ENCODE peak calls at places on chromosomes 7 and 10, in nine cellular contexts. W, K, X, R, Y, N, C, G and F are unnamed samples.

GRCh38 chr10:72297281-72297967 is 23.7 kb downstream of the DDIT4 start:
- DNase-seq in W (no peak), K (peak; percentile 99), X (peak; percentile 93), R (peak; percentile 95), Y (peak; percentile 99), N (no peak), C (peak; percentile 57), G (no peak), F (no peak)

GRCh38 chr7:137953692-137954470 is 48.0 kb downstream of the CREB3L2 start:
- DNase-seq in W (no peak), K (peak; percentile 83), X (no peak), R (peak; percentile 53), Y (peak; percentile 89), N (no peak), C (peak; percentile 79), G (no peak), F (no peak)

GRCh38 chr10:49471532-49471931 is 67.4 kb downstream of the ERCC6 start:
- DNase-seq in W (no peak), K (no peak), X (no peak), R (no peak), Y (no peak), N (no peak), C (no peak), G (no peak), F (no peak)

GRCh38 chr10:58209669-58210068 is 58.0 kb downstream of the IPMK start:
- DNase-seq in W (no peak), K (peak; percentile 10), X (no peak), R (no peak), Y (peak; percentile 49), N (peak; percentile 3), C (no peak), G (no peak), F (no peak)

GRCh38 chr7:148615085-148615750 is 24.7 kb downstream of the C7orf33 start:
- DNase-seq in W (no peak), K (no peak), X (no peak), R (no peak), Y (no peak), N (no peak), C (no peak), G (no peak), F (no peak)

GRCh38 chr10:95445837-95446347 is 115.3 kb downstream of the SORBS1 start:
- DNase-seq in W (no peak), K (peak; percentile 84), X (peak; percentile 86), R (peak; percentile 82), Y (peak; percentile 77), N (peak; percentile 70), C (peak; percentile 71), G (peak; percentile 23), F (no peak)

GRCh38 chr7:64308019-64308275 is 5.8 kb upstream of the ZNF736 start:
- DNase-seq in W (no peak), K (no peak), X (no peak), R (no peak), Y (no peak), N (no peak), C (no peak), G (no peak), F (peak; percentile 13)

GRCh38 chr7:101884671-101885596 is 67.5 kb downstream of the CUX1 start:
- DNase-seq in W (no peak), K (no peak), X (no peak), R (no peak), Y (no peak), N (no peak), C (no peak), G (no peak), F (no peak)

GRCh38 chr7:124720195-124720594 is 45.4 kb downstream of the GPR37 start:
- DNase-seq in W (no peak), K (no peak), X (no peak), R (peak; percentile 64), Y (peak; percentile 82), N (no peak), C (no peak), G (no peak), F (no peak)

GRCh38 chr10:113219446-113219845 is 269.4 kb downstream of the TCF7L2 start:
- DNase-seq in W (no peak), K (no peak), X (no peak), R (no peak), Y (no peak), N (no peak), C (no peak), G (no peak), F (no peak)

GRCh38 chr10:113221756-113222168 is 271.7 kb downstream of the TCF7L2 start:
- DNase-seq in W (no peak), K (no peak), X (no peak), R (peak; percentile 7), Y (peak; percentile 20), N (no peak), C (peak; percentile 41), G (no peak), F (no peak)

GRCh38 chr10:113214331-113214730 is 264.3 kb downstream of the TCF7L2 start:
- DNase-seq in W (no peak), K (no peak), X (no peak), R (no peak), Y (no peak), N (no peak), C (no peak), G (no peak), F (no peak)

GRCh38 chr10:113213041-113213440 is 263.0 kb downstream of the TCF7L2 start:
- DNase-seq in W (no peak), K (no peak), X (no peak), R (no peak), Y (no peak), N (no peak), C (no peak), G (no peak), F (no peak)

DNA sequence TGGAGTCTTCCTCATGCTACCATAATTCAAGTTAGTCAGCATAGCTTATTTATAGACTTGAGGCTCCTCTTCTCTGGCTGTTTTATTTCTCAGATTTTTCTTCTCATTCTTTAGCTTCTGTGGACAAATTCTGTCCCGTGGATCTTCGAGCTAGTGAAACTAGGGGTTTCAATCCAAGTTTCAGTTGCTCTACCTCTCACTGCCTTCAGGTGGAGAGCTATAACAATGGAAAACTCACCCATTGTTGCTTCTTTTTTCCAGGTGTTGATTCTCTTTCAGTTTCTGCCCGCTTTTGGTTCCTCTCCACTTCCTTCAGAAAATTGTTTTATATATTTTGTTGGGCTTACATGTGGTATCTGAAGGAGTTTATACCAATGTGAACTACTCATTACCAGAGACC is 266.0 kb downstream of the TCF7L2 start:
- DNase-seq in W (no peak), K (no peak), X (no peak), R (peak; percentile 14), Y (no peak), N (no peak), C (no peak), G (no peak), F (no peak)
- TF ChIP-seq CTCF in W (peak; percentile 31), K (no peak), X (no peak), R (no peak), Y (peak; percentile 42), N (no peak), C (peak; percentile 24), G (peak; percentile 35), F (no peak)

GRCh38 chr10:13518076-13518692 is 10.6 kb downstream of the BEND7 start:
- DNase-seq in W (no peak), K (peak; percentile 36), X (no peak), R (no peak), Y (peak; percentile 45), N (peak; percentile 34), C (peak; percentile 56), G (no peak), F (no peak)
- TF ChIP-seq CTCF in W (peak; percentile 55), K (peak; percentile 64), X (peak; percentile 39), R (no peak), Y (peak; percentile 73), N (peak; percentile 68), C (peak; percentile 53), G (peak; percentile 55), F (peak; percentile 67)

GRCh38 chr7:676246-676971 is 50.1 kb upstream of the DNAAF5 start:
- DNase-seq in W (no peak), K (no peak), X (peak; percentile 46), R (no peak), Y (no peak), N (no peak), C (no peak), G (no peak), F (no peak)

GRCh38 chr7:680411-681127 is 45.9 kb upstream of the DNAAF5 start:
- DNase-seq in W (no peak), K (no peak), X (peak; percentile 56), R (no peak), Y (no peak), N (no peak), C (no peak), G (no peak), F (no peak)

GRCh38 chr7:673681-674453 is 52.6 kb upstream of the DNAAF5 start:
- DNase-seq in W (no peak), K (no peak), X (peak; percentile 45), R (no peak), Y (no peak), N (no peak), C (no peak), G (no peak), F (no peak)

GRCh38 chr7:674454-675410 is 51.8 kb upstream of the DNAAF5 start:
- DNase-seq in W (no peak), K (peak; percentile 64), X (peak; percentile 93), R (no peak), Y (no peak), N (no peak), C (no peak), G (no peak), F (no peak)

DNA sequence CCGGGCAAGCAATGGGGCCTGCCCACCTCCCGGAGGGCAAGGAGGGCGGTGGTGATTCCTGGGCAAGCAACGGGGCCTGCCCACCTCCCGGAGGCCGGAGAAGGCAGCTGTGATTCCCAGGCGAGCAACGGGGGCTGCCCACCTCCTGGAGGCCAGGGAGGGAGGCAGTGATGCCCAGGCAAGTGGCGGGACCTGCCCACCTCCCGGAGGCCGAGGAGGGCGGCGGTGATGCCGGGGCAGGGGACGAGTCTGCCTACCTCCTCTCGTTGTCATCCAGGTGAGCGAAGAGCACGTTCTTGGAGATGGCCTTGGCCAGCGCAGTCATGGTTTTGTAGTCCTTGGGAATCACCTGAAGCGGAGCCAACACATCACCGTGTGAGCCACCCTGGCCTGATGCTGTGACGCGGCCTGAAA is 49.5 kb upstream of the DNAAF5 start:
- DNase-seq in W (no peak), K (no peak), X (peak; percentile 57), R (no peak), Y (no peak), N (no peak), C (no peak), G (no peak), F (no peak)
- TF ChIP-seq CTCF in W (no peak), K (no peak), X (no peak), R (no peak), Y (no peak), N (no peak), C (no peak), G (no peak), F (no peak)

DNA sequence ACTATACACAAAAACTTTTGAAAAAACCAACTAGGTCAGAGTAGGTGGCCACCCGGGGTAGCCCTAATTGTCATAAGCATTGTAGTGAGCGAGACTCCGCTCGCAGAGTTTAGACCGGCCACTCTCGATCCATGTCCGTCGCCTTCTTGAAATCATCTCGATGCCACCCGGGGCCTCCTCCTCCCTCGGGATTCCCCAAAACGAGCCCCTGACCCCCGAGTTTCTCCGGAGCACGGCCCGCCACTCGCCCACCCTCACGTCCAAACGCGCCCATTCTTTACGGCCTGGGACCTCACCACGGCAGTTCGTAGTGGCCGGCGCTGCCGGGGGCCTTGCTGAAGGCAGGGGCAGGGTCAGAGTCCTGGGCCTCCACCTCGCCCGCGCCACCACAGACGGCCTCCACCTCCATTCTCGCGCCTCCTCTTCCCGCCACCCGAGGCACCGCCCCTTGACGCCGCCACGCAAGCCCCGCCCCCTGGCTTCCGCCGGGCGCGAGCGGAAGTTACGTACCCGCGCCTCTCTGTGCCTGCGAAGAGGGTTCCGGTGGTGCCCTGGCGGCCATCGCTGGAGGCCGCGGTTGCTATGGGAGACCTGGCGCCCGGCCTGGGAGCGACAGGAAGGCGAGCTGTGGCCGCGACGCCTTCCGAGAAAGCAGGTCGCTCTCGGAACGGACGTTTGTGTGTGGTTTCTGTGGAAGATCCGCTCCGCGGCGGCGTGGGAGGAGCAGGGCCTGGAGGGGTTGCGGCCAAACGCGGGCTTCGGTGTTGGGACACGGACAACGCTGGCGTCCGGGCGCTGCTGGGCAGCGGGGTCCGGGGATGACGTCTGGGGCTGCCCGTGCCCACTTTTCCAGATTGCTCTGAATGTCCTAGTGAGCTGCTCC is at the start of gene RFC2:
- DNase-seq in W (peak; percentile 99), K (peak; percentile 97), X (peak; percentile 98), R (peak; percentile 93), Y (peak; percentile 96), N (peak; percentile 96), C (peak; percentile 97), G (peak; percentile 97), F (peak; percentile 98)
- TF ChIP-seq CTCF in W (no peak), K (no peak), X (peak; percentile 47), R (no peak), Y (peak; percentile 21), N (peak; percentile 7), C (no peak), G (peak; percentile 49), F (peak; percentile 65)